ENCODE peak calls at places on chromosome 22, in five cellular contexts. D, U, A, R and C are unnamed samples.

GRCh38 chr22:45334068-45334467 is 24.3 kb downstream of the FAM118A start:
- DNase-seq in D (no peak), U (no peak), A (no peak), R (no peak), C (no peak)

GRCh38 chr22:27028093-27028492 is 370.7 kb downstream of the MIAT start:
- DNase-seq in D (no peak), U (no peak), A (no peak), R (no peak), C (no peak)

GRCh38 chr22:31526275-31526674 is 29.9 kb downstream of the SFI1 start:
- DNase-seq in D (no peak), U (no peak), A (no peak), R (peak), C (peak)

GRCh38 chr22:35559354-35560005 is 18.8 kb downstream of the RASD2 start:
- DNase-seq in D (no peak), U (no peak), A (no peak), R (no peak), C (no peak)

GRCh38 chr22:42612336-42612735 is 2.3 kb downstream of the POLDIP3 start:
- DNase-seq in D (no peak), U (no peak), A (no peak), R (no peak), C (no peak)

GRCh38 chr22:34395370-34395769 is 475.1 kb upstream of the LARGE1 start:
- DNase-seq in D (no peak), U (no peak), A (no peak), R (no peak), C (no peak)

GRCh38 chr22:35995772-35996171 is 32.9 kb downstream of the RBFOX2 start:
- DNase-seq in D (no peak), U (no peak), A (peak), R (no peak), C (no peak)

GRCh38 chr22:35258144-35258988 is 1.1 kb downstream of the HMGXB4 start:
- DNase-seq in D (no peak), U (peak), A (peak), R (no peak), C (no peak)

GRCh38 chr22:31192513-31192912 is 19.6 kb upstream of the LIMK2 start:
- DNase-seq in D (no peak), U (no peak), A (no peak), R (no peak), C (no peak)

GRCh38 chr22:40036591-40037225 is 42.0 kb downstream of the FAM83F start:
- DNase-seq in D (peak), U (peak), A (peak), R (peak), C (peak)

GRCh38 chr22:30609260-30610185 is 2.5 kb downstream of the TCN2 start:
- DNase-seq in D (no peak), U (no peak), A (no peak), R (no peak), C (no peak)

GRCh38 chr22:48968201-48968959 is 859.3 kb downstream of the BRD1 start:
- DNase-seq in D (no peak), U (peak), A (no peak), R (no peak), C (no peak)

GRCh38 chr22:48578138-48579034 is 1249.3 kb downstream of the BRD1 start:
- DNase-seq in D (no peak), U (no peak), A (no peak), R (no peak), C (no peak)

GRCh38 chr22:46365166-46365624 is 29.7 kb downstream of the TRMU start:
- DNase-seq in D (no peak), U (no peak), A (no peak), R (no peak), C (no peak)